ENCODE peak calls at places on chromosomes 2 and 18, in four cellular contexts. T is ovary, H is aorta, S is HepG2. Q is an unnamed sample.

GRCh38 chr2:85743304-85743978 is 10.3 kb upstream of the ATOH8 start:
- DNase-seq in T (peak; percentile 63), H (no peak), S (no peak), Q (no peak)

GRCh38 chr18:7466190-7466589 is 100.9 kb upstream of the PTPRM start:
- DNase-seq in T (no peak), H (no peak), S (no peak), Q (no peak)

GRCh38 chr2:120404274-120404673 is 58.3 kb downstream of the INHBB start:
- DNase-seq in T (no peak), H (no peak), S (no peak), Q (no peak)

GRCh38 chr2:181250691-181251090 is 206.5 kb upstream of the ITGA4 start:
- DNase-seq in T (no peak), H (no peak), S (no peak), Q (no peak)

GRCh38 chr2:160700006-160700405 is 206.4 kb upstream of the RBMS1 start:
- DNase-seq in T (no peak), H (no peak), S (no peak), Q (no peak)

GRCh38 chr2:15346624-15347023 is 214.5 kb downstream of the NBAS start:
- DNase-seq in T (no peak), H (no peak), S (no peak), Q (no peak)

GRCh38 chr2:158321264-158321663 is 135.3 kb downstream of the CCDC148 start:
- DNase-seq in T (no peak), H (no peak), S (no peak), Q (no peak)

GRCh38 chr2:48651127-48651526 is 33.5 kb downstream of the GTF2A1L start:
- DNase-seq in T (no peak), H (no peak), S (no peak), Q (no peak)

GRCh38 chr2:204950695-204951094 is 405.4 kb downstream of the PARD3B start:
- DNase-seq in T (no peak), H (no peak), S (no peak), Q (no peak)

GRCh38 chr2:157441072-157441454 is 2.8 kb downstream of the CYTIP start:
- DNase-seq in T (no peak), H (no peak), S (no peak), Q (no peak)

GRCh38 chr2:47653909-47654789 is 128.8 kb upstream of the MSH6 start:
- DNase-seq in T (peak; percentile 62), H (no peak), S (peak; percentile 42), Q (no peak)

GRCh38 chr2:1910021-1910420 is 165.7 kb upstream of the PXDN start:
- DNase-seq in T (no peak), H (no peak), S (no peak), Q (no peak)

GRCh38 chr2:196925768-196926561 is 542 bp downstream of the PGAP1 start:
- DNase-seq in T (peak; percentile 53), H (peak; percentile 75), S (peak; percentile 10), Q (no peak)

GRCh38 chr2:102520009-102520408 is 47.0 kb downstream of the SLC9A4 start:
- DNase-seq in T (no peak), H (no peak), S (peak; percentile 56), Q (peak; percentile 26)

GRCh38 chr2:146572598-146572997 is 1272.2 kb upstream of the ACVR2A start:
- DNase-seq in T (no peak), H (no peak), S (no peak), Q (no peak)

GRCh38 chr2:96250188-96250587 is 15.6 kb downstream of the TMEM127 start:
- DNase-seq in T (no peak), H (no peak), S (no peak), Q (no peak)

GRCh38 chr2:38199129-38199528 is 123.2 kb upstream of the CYP1B1 start:
- DNase-seq in T (no peak), H (no peak), S (no peak), Q (no peak)

GRCh38 chr2:181304011-181304844 is 153.0 kb upstream of the ITGA4 start:
- DNase-seq in T (no peak), H (no peak), S (no peak), Q (peak; percentile 77)

GRCh38 chr2:9897796-9898195 is 53.7 kb upstream of the GRHL1 start:
- DNase-seq in T (no peak), H (no peak), S (no peak), Q (no peak)

DNA sequence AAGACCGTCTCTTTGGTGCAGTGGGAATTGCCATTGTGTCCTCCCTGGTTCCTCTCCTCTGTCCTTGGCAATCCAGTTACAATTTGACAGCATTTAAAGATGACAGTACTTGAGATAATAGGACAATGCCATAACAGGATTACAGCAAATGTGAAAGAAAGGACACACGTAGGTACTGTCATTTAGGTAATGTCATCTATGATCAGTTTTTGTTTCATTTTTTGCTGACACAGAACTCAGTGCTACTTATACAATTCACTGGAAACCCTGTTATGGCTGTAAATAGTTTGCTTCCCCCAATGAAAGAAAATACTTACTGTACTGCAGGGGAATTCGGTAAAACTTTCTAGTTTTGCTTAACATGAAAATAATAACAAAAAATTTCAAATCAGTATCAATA is 65.2 kb downstream of the BCL11A start:
- DNase-seq in T (no peak), H (no peak), S (no peak), Q (no peak)
- H3K4me3 ChIP-seq in T (no peak overlapping the region), H (no peak overlapping the region), S (no peak overlapping the region), Q (no peak overlapping the region)

GRCh38 chr2:185335879-185336278 is 402.7 kb upstream of the FSIP2 start:
- DNase-seq in T (no peak), H (no peak), S (no peak), Q (no peak)

GRCh38 chr2:185338104-185338503 is 400.5 kb upstream of the FSIP2 start:
- DNase-seq in T (no peak), H (no peak), S (no peak), Q (no peak)

GRCh38 chr2:185337033-185337432 is 401.6 kb upstream of the FSIP2 start:
- DNase-seq in T (no peak), H (no peak), S (no peak), Q (no peak)
- H3K4me3 ChIP-seq in T (no peak overlapping the region), H (no peak overlapping the region), S (no peak overlapping the region), Q (no peak overlapping the region)

DNA sequence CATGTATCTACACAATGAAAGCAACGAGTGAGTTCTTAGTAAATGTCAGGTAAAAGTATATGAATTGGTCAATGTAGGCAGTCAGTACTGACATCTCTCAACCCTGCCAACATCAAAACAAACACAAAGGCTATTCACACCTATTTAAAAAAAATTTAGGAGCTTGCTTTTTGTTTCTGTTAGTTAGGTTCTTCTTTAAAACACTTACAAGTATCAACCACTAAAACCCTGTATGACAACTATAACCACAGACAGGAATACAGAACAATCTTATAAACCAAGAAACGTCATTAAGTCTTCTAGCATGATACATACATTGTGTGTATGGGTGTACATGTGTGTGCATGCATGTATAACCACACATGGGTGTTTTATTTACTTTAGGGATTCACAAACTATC is 131.0 kb downstream of the TCF4 start:
- DNase-seq in T (no peak), H (no peak), S (no peak), Q (no peak)
- H3K4me3 ChIP-seq in T (no peak overlapping the region), H (no peak overlapping the region), S (no peak overlapping the region), Q (no peak overlapping the region)

DNA sequence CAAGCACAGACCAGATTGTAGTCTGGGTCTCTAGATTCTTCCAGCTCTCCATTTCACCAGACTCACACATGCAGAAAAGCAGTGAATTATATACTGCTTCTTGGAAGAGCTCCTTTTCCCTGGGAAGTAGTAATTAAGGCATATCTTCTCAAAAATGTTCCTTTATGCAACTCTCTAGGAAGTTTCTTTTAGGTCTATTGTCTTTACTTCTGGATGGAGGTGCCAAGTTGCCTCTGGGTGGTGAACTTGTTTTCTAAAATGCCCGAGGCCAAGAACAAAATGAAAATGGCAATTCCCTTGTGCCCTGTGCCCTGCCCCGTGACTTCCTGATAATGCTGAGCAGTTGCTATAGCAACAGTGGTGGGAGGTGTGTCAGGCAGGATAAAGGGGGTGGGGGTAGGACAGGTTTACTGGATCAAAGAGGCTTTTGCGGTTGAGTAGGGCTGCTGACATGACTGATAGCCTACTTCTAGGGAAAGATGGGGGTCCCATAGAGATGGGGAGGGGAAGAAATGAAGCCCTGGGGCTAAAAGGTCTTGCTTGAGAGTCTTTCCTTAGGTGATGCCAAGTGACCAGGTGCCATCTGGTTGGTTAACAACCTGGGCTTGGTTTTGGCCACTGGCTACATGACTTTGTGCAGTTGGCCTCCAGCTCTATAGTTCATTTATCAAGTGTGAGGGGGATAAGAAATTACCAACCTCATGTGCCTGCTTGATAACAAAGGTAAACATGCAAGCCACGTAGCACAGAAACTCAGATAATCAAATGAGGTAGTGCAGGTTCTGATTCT is 11.8 kb downstream of the IGFBP2 start:
- DNase-seq in T (no peak), H (no peak), S (no peak), Q (peak; percentile 65)
- H3K4me3 ChIP-seq in T (no peak overlapping the region), H (no peak overlapping the region), S (no peak overlapping the region), Q (no peak overlapping the region)

GRCh38 chr2:71947809-71948208 is 199.9 kb downstream of the CYP26B1 start:
- DNase-seq in T (no peak), H (no peak), S (no peak), Q (no peak)
- H3K4me3 ChIP-seq in T (no peak overlapping the region), H (no peak overlapping the region), S (no peak overlapping the region), Q (no peak overlapping the region)

DNA sequence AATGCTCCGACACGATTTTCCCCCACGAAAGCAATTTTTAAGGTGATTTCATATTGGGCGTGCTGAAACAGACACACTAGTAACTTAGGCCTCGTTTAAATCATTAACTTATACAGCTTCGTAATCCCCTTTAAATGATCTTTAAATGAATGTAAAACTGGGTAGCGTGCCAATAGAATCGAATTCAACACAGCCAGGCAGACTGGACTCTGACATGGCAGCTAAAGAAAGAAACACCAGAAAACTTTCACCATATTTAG is 2.4 kb upstream of the ID2 start:
- DNase-seq in T (no peak), H (no peak), S (no peak), Q (no peak)
- H3K4me3 ChIP-seq in T (peak overlapping the region; percentile 38), H (peak overlapping the region; percentile 10), S (peak overlapping the region; percentile 83), Q (peak overlapping the region; percentile 54)

DNA sequence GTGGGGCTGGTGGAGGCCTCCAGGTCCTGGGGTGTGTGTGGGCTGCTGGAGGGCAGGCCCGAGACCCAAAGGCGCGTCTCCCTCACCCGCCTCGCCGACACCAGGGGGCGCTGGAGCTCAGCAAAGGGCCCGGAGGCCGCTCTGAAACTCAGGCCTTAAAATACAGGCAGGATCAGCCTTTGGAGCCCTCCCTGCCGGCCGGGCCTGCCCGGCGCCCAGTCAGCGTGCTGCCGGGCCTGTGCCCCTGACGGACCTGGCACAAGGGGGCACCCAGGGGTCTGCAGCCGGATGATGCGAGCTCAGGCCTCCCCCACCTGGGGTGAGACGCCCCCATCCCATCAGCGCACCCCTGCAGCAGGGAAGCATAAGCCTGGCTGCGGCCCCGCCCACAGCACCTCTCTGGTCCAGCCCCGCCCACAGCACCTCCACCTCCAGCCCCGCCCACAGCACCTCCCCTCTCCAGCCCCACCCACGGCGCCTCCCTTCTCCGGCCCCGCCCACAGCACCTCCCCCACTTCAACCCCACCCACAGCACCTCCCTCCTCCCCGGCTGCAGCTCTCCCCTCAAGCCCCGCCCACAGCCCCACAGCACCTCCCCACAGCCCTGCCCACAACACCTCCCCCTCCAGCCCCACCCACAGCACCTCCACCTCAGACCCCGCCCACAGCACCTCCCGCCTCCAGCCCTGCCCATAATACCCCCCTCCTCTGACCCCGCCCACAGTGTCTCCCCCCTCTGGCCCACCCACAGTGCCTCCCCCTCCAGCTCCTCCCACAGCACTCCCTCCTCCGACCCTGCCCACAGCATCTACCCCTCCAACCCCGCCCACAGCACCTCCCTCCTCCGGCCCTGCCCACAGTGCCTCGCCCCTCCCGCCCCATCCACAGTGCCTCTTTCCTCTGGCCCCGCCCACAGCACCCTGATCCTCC is 92.8 kb upstream of the OTOS start:
- DNase-seq in T (peak; percentile 94), H (peak; percentile 96), S (peak; percentile 68), Q (peak; percentile 61)
- H3K4me3 ChIP-seq in T (peak overlapping the region; percentile 28), H (no peak overlapping the region), S (peak overlapping the region; percentile 35), Q (no peak overlapping the region)

Q was measured in Jurkat, Clone E6-1.